ENCODE peak calls at places on chromosome 18, in seven cellular contexts. Z, J, P, I, X, U and N are unnamed samples.
A peak's percentile ranks its signal among the peaks of the same experiment; 100 is the strongest.

GRCh38 chr18:21740724-21741510 is at the start of gene MIB1:
- DNase-seq in Z (no peak), J (peak; percentile 92), P (peak; percentile 52), I (no peak), X (peak; percentile 98), U (no peak), N (no peak)

GRCh38 chr18:5214583-5215351 is 17.7 kb upstream of the AKAIN1 start:
- DNase-seq in Z (no peak), J (no peak), P (no peak), I (no peak), X (no peak), U (no peak), N (no peak)

GRCh38 chr18:61459896-61460295 is 126.7 kb downstream of the CDH20 start:
- DNase-seq in Z (no peak), J (no peak), P (no peak), I (no peak), X (no peak), U (no peak), N (no peak)

GRCh38 chr18:73661457-73661856 is 486.2 kb downstream of the FBXO15 start:
- DNase-seq in Z (no peak), J (no peak), P (no peak), I (no peak), X (no peak), U (no peak), N (no peak)

GRCh38 chr18:57942493-57942892 is 101.5 kb upstream of the NEDD4L start:
- DNase-seq in Z (no peak), J (no peak), P (no peak), I (no peak), X (no peak), U (no peak), N (no peak)

GRCh38 chr18:67731853-67732252 is 215.3 kb upstream of the DSEL start:
- DNase-seq in Z (no peak), J (no peak), P (peak; percentile 22), I (peak; percentile 71), X (no peak), U (no peak), N (peak; percentile 38)

GRCh38 chr18:32974421-32975165 is 201.8 kb upstream of the KLHL14 start:
- DNase-seq in Z (no peak), J (no peak), P (peak; percentile 17), I (peak; percentile 35), X (no peak), U (no peak), N (no peak)

GRCh38 chr18:22465859-22466602 is 48.3 kb upstream of the CTAGE1 start:
- DNase-seq in Z (no peak), J (peak; percentile 48), P (peak; percentile 97), I (peak; percentile 98), X (no peak), U (peak; percentile 97), N (peak; percentile 96)

GRCh38 chr18:991441-991840 is 86.8 kb downstream of the ADCYAP1 start:
- DNase-seq in Z (no peak), J (no peak), P (no peak), I (no peak), X (no peak), U (no peak), N (no peak)

GRCh38 chr18:12843420-12844346 is 40.4 kb downstream of the PTPN2 start:
- DNase-seq in Z (no peak), J (no peak), P (no peak), I (peak; percentile 58), X (no peak), U (no peak), N (no peak)

GRCh38 chr18:58407263-58407648 is 221.6 kb downstream of the ALPK2 start:
- DNase-seq in Z (no peak), J (no peak), P (no peak), I (peak; percentile 6), X (no peak), U (no peak), N (no peak)

GRCh38 chr18:31100598-31101147 is 1.5 kb downstream of the DSC2 start:
- DNase-seq in Z (peak; percentile 19), J (no peak), P (no peak), I (no peak), X (no peak), U (no peak), N (peak; percentile 56)

GRCh38 chr18:32920796-32921787 is 148.3 kb upstream of the KLHL14 start:
- DNase-seq in Z (no peak), J (no peak), P (peak; percentile 97), I (peak; percentile 98), X (no peak), U (peak; percentile 91), N (peak; percentile 92)

GRCh38 chr18:35436076-35436649 is 59.0 kb upstream of the ZNF396 start:
- DNase-seq in Z (no peak), J (no peak), P (peak; percentile 71), I (peak; percentile 76), X (no peak), U (peak; percentile 85), N (no peak)

GRCh38 chr18:30280861-30281470 is 761.6 kb downstream of the DSC3 start:
- DNase-seq in Z (no peak), J (no peak), P (peak; percentile 69), I (peak; percentile 41), X (no peak), U (peak; percentile 51), N (peak; percentile 71)

GRCh38 chr18:50011813-50012445 is 183.0 kb downstream of the MYO5B start:
- DNase-seq in Z (no peak), J (no peak), P (peak; percentile 96), I (peak; percentile 89), X (no peak), U (peak; percentile 70), N (peak; percentile 43)

GRCh38 chr18:32029558-32029957 is 10.9 kb downstream of the RNF125 start:
- DNase-seq in Z (no peak), J (no peak), P (no peak), I (no peak), X (no peak), U (no peak), N (no peak)

GRCh38 chr18:457533-457932 is 43.0 kb downstream of the COLEC12 start:
- DNase-seq in Z (no peak), J (no peak), P (peak; percentile 63), I (no peak), X (no peak), U (no peak), N (peak; percentile 38)

GRCh38 chr18:44552706-44553105 is 128.0 kb upstream of the SETBP1 start:
- DNase-seq in Z (no peak), J (no peak), P (peak; percentile 60), I (no peak), X (no peak), U (no peak), N (no peak)

GRCh38 chr18:63186520-63186919 is 133.0 kb downstream of the BCL2 start:
- DNase-seq in Z (no peak), J (no peak), P (no peak), I (no peak), X (no peak), U (no peak), N (no peak)

DNA sequence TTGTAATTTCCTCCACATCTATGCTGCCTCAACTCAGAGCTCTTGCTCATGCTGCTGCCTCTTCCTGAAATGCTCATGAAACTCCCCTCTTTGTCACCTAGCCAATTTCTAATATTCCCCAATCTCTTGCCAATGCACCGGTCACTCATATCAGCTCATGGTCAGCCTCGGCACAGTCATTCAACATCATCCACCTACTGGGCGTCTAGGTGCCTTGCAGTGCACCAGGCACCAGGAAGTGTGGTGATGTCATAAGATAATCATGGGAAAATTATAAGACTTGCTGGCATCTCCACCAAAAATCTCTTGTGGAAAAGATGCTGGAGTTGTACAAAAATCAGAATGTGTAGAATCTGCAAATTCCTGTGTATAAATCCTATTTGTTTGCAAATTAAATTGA is 52.6 kb upstream of the RAB27B start:
- DNase-seq in Z (no peak), J (no peak), P (peak; percentile 88), I (peak; percentile 90), X (no peak), U (peak; percentile 92), N (peak; percentile 78)
- TF ChIP-seq CTCF in Z (no peak), J (no peak), P (peak; percentile 71), I (peak; percentile 45), X (no peak), U (peak; percentile 79), N (peak; percentile 41)

DNA sequence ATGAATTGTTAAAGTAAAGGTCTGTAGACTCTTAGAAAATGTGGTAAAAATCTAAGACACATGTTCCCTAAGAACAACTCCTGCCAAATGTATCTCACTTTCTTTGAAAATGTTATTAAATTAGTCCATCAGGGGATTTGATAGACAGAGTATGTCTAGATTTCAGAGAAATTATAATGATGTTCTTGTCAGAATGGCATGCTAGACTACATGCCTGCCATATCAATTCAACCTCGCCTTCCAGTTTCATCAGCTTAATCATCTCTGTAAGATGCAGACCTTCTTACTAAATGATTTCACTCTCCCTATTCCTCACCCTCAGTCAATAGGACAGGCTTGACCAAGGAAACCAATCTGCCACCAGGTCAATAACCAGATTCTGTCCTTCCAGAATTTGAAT is 368.4 kb downstream of the TXNL1 start:
- DNase-seq in Z (no peak), J (no peak), P (no peak), I (peak; percentile 33), X (no peak), U (no peak), N (no peak)
- TF ChIP-seq CTCF in Z (no peak), J (no peak), P (no peak), I (no peak), X (no peak), U (no peak), N (no peak)

GRCh38 chr18:24801011-24801410 is 340.6 kb downstream of the HRH4 start:
- DNase-seq in Z (no peak), J (no peak), P (no peak), I (peak; percentile 5), X (no peak), U (no peak), N (no peak)

GRCh38 chr18:24799720-24800119 is 339.3 kb downstream of the HRH4 start:
- DNase-seq in Z (peak; percentile 32), J (no peak), P (no peak), I (no peak), X (no peak), U (no peak), N (no peak)

GRCh38 chr18:24802439-24802838 is 342.0 kb downstream of the HRH4 start:
- DNase-seq in Z (no peak), J (no peak), P (no peak), I (no peak), X (no peak), U (no peak), N (no peak)

GRCh38 chr18:24797987-24798386 is 337.6 kb downstream of the HRH4 start:
- DNase-seq in Z (no peak), J (no peak), P (no peak), I (no peak), X (no peak), U (no peak), N (no peak)

GRCh38 chr18:24799176-24799575 is 338.7 kb downstream of the HRH4 start:
- DNase-seq in Z (no peak), J (no peak), P (no peak), I (no peak), X (no peak), U (no peak), N (no peak)
- TF ChIP-seq CTCF in Z (no peak), J (no peak), P (no peak), I (no peak), X (no peak), U (no peak), N (no peak)

GRCh38 chr18:25062720-25063119 is 289.2 kb downstream of the ZNF521 start:
- DNase-seq in Z (no peak), J (no peak), P (no peak), I (no peak), X (no peak), U (no peak), N (peak; percentile 1)
- TF ChIP-seq CTCF in Z (no peak), J (no peak), P (no peak), I (peak; percentile 8), X (no peak), U (no peak), N (no peak)

GRCh38 chr18:8707946-8708345 is 2.6 kb downstream of the MTCL1 start:
- DNase-seq in Z (no peak), J (no peak), P (no peak), I (no peak), X (no peak), U (no peak), N (no peak)
- TF ChIP-seq CTCF in Z (no peak), J (no peak), P (no peak), I (no peak), X (no peak), U (no peak), N (no peak)